ENCODE peak calls at places on chromosome 4, in eight cellular contexts. A is sciatic nerve, S is left lung, D is T-helper 2 cell, W is amygdala, T is amniotic stem cell, E is mesenchymal stem cell, P is HFFc6. R is an unnamed sample.

GRCh38 chr4:67198757-67199156 is 346.5 kb downstream of the CENPC start:
- DNase-seq in W (no peak), P (no peak), T (peak), D (no peak), E (peak), S (no peak), A (no peak), R (no peak)

GRCh38 chr4:13302876-13303275 is 181.3 kb downstream of the RAB28 start:
- DNase-seq in W (no peak), D (no peak), P (no peak), T (no peak), S (no peak), E (no peak), A (no peak), R (no peak)

GRCh38 chr4:112348488-112349158 is 51.5 kb downstream of the ALPK1 start:
- DNase-seq in W (peak), E (peak), T (peak), A (no peak), S (no peak), D (no peak), P (peak), R (peak)

GRCh38 chr4:67020079-67020807 is 525.1 kb downstream of the CENPC start:
- DNase-seq in E (peak), A (no peak), P (no peak), D (no peak), T (no peak), S (no peak), W (no peak), R (no peak)

GRCh38 chr4:4524364-4524763 is 17.5 kb downstream of the STX18 start:
- DNase-seq in S (no peak), T (no peak), E (peak), P (no peak), A (no peak), W (no peak), D (peak), R (no peak)

GRCh38 chr4:140643571-140644055 is 74.9 kb upstream of the UCP1 start:
- DNase-seq in W (no peak), A (no peak), T (no peak), S (no peak), P (no peak), D (no peak), E (no peak), R (no peak)

GRCh38 chr4:87219648-87220093 is 747 bp downstream of the KLHL8 start:
- DNase-seq in A (peak), D (peak), P (peak), S (peak), E (peak), W (peak), T (no peak), R (peak)

GRCh38 chr4:137735561-137736104 is 203.3 kb upstream of the PCDH18 start:
- DNase-seq in E (peak), W (no peak), S (no peak), D (no peak), A (no peak), T (no peak), P (no peak), R (no peak)

GRCh38 chr4:89196056-89196674 is 84.8 kb downstream of the TIGD2 start:
- DNase-seq in T (no peak), D (no peak), P (no peak), A (no peak), S (no peak), W (no peak), E (peak), R (no peak)

GRCh38 chr4:10762541-10762940 is 78.0 kb upstream of the CLNK start:
- DNase-seq in S (no peak), A (no peak), W (no peak), D (no peak), T (peak), P (peak), E (peak), R (no peak)

GRCh38 chr4:87529187-87529586 is at the start of gene SPARCL1:
- DNase-seq in A (no peak), T (no peak), S (no peak), E (no peak), P (no peak), D (no peak), W (no peak), R (no peak)

GRCh38 chr4:90234916-90235547 is 107.8 kb downstream of the CCSER1 start:
- DNase-seq in A (no peak), T (no peak), W (no peak), P (no peak), S (no peak), D (no peak), E (no peak), R (peak)

GRCh38 chr4:16721618-16722291 is 176.7 kb downstream of the LDB2 start:
- DNase-seq in P (peak), W (no peak), A (no peak), T (peak), D (no peak), E (peak), S (no peak), R (no peak)